ENCODE peak calls at places on chromosomes 6 and 20, in seven cellular contexts. Q is heart right ventricle, W is HCT116, V is colonic mucosa, T is AG10803, I is left ventricle myocardium inferior, P is lower lobe of right lung. A is an unnamed sample.

GRCh38 chr6:149129401-149130077 is 188.0 kb upstream of the TAB2 start:
- DNase-seq in Q (no peak), W (no peak), V (no peak), T (peak; percentile 88), I (no peak), P (no peak), A (peak; percentile 67)

GRCh38 chr6:96963809-96964208 is 39.3 kb downstream of the KLHL32 start:
- DNase-seq in Q (no peak), W (no peak), V (no peak), T (no peak), I (no peak), P (no peak), A (no peak)

GRCh38 chr20:435558-435957 is 26.8 kb downstream of the TBC1D20 start:
- DNase-seq in Q (no peak), W (no peak), V (no peak), T (no peak), I (no peak), P (no peak), A (no peak)

GRCh38 chr6:95145457-95145856 is 431.9 kb upstream of the MANEA start:
- DNase-seq in Q (no peak), W (no peak), V (no peak), T (no peak), I (no peak), P (no peak), A (no peak)

GRCh38 chr6:118652051-118652699 is 784 bp upstream of the CEP85L start:
- DNase-seq in Q (no peak), W (no peak), V (no peak), T (no peak), I (no peak), P (no peak), A (no peak)

GRCh38 chr6:108650781-108651180 is 90.1 kb downstream of the FOXO3 start:
- DNase-seq in Q (no peak), W (no peak), V (no peak), T (peak; percentile 84), I (no peak), P (no peak), A (peak; percentile 69)

GRCh38 chr20:50112512-50113419 is at the start of gene UBE2V1:
- DNase-seq in Q (peak; percentile 93), W (peak; percentile 58), V (peak; percentile 93), T (peak; percentile 86), I (peak; percentile 92), P (peak; percentile 94), A (peak; percentile 78)

GRCh38 chr20:59939052-59939878 is 840 bp downstream of the PPP1R3D start:
- DNase-seq in Q (peak; percentile 30), W (no peak), V (peak; percentile 25), T (no peak), I (peak; percentile 31), P (peak; percentile 56), A (peak; percentile 9)

GRCh38 chr6:14454467-14454763 is 336.8 kb downstream of the CD83 start:
- DNase-seq in Q (no peak), W (no peak), V (peak; percentile 74), T (no peak), I (no peak), P (no peak), A (no peak)

DNA sequence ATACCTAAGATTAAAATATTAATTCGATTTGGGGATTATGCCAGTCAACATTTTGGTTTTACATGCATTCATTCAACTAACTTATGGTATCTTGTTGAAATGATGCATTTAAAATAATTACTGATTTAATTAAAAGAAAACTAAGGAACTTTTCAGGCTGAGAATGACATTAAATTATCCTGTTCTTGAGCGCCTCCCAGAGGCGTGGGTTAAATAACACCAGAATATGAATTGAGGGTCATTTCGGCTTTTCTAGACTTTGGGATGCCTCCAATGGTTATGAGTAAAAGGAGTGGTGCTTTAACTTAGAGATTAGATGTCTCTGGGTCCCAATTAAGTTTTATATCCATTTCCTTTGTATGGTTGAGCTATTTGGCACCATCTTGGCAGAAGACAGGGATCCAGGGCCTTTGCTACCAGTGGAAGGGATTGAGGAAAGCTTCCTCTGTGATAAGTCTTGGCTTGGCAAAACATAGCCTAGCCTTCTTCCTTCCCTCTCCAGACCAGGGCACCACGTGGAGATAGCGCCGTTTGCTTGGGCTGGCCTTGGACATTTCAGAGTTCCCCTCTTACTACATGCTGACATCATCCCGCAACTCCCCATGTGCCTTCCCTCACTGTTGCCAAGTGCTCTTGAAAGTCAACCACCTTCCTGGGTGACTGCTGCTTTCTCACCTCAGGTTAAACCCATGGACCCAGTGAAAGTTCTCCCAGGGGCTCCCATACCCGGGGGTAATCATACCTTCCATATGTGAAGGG is 28.7 kb downstream of the GNAS start:
- DNase-seq in Q (no peak), W (no peak), V (no peak), T (no peak), I (no peak), P (no peak), A (no peak)
- TF ChIP-seq CTCF in Q (no peak), W (peak; percentile 37), V (no peak), T (no peak), I (no peak), P (no peak), A (peak; percentile 5)

GRCh38 chr6:33392168-33392947 is 735 bp downstream of the KIFC1 start:
- DNase-seq in Q (no peak), W (no peak), V (no peak), T (no peak), I (no peak), P (no peak), A (peak; percentile 15)

GRCh38 chr6:33390767-33391277 is 801 bp upstream of the KIFC1 start:
- DNase-seq in Q (no peak), W (no peak), V (no peak), T (no peak), I (no peak), P (no peak), A (no peak)

GRCh38 chr6:33392979-33393378 is 1.4 kb downstream of the KIFC1 start:
- DNase-seq in Q (no peak), W (no peak), V (no peak), T (no peak), I (no peak), P (no peak), A (no peak)

GRCh38 chr6:33390173-33390572 is 1.4 kb upstream of the KIFC1 start:
- DNase-seq in Q (no peak), W (no peak), V (no peak), T (no peak), I (no peak), P (no peak), A (no peak)

GRCh38 chr6:33391278-33392167 is at the start of gene KIFC1:
- DNase-seq in Q (peak; percentile 99), W (peak; percentile 100), V (peak; percentile 100), T (peak; percentile 100), I (peak; percentile 99), P (peak; percentile 100), A (peak; percentile 100)
- H3K4me3 ChIP-seq in Q (peak within 1 kb of the TSS; percentile 56), W (peak within 1 kb of the TSS; percentile 97), V (peak within 1 kb of the TSS; percentile 66), T (peak within 1 kb of the TSS; percentile 89), I (peak within 1 kb of the TSS; percentile 68), P (peak within 1 kb of the TSS; percentile 60), A (peak within 1 kb of the TSS; percentile 93)

GRCh38 chr20:32017711-32018251 is 7.5 kb downstream of the CCM2L start:
- DNase-seq in Q (no peak), W (peak; percentile 79), V (peak; percentile 63), T (no peak), I (no peak), P (peak; percentile 76), A (no peak)
- TF ChIP-seq CTCF in Q (no peak), W (peak; percentile 52), V (no peak), T (no peak), I (no peak), P (peak; percentile 27), A (no peak)

GRCh38 chr20:45097485-45098095 is 3.3 kb downstream of the KCNS1 start:
- DNase-seq in Q (no peak), W (no peak), V (peak; percentile 50), T (peak; percentile 19), I (no peak), P (peak; percentile 72), A (peak; percentile 50)
- H3K4me3 ChIP-seq in Q (peak overlapping the region; percentile 1), W (no peak overlapping the region), V (no peak overlapping the region), T (no peak overlapping the region), I (peak overlapping the region; percentile 53), P (peak overlapping the region; percentile 23), A (peak overlapping the region; percentile 13)

A was measured in fibroblast of the aortic adventitia.